ENCODE peak calls at places on chromosome 13, in eight cellular contexts. M, H, W, Y, E, N, G and F are unnamed samples.
A peak's percentile ranks its signal among the peaks of the same experiment; 100 is the strongest.

GRCh38 chr13:61095885-61096284 is 319.8 kb downstream of the PCDH20 start:
- DNase-seq in M (no peak), H (no peak), W (no peak), Y (no peak), E (no peak), N (no peak), G (no peak), F (no peak)

GRCh38 chr13:45331981-45332830 is 8.8 kb downstream of the TPT1 start:
- DNase-seq in M (no peak), H (peak; percentile 72), W (no peak), Y (no peak), E (no peak), N (peak; percentile 78), G (no peak), F (no peak)

GRCh38 chr13:100470841-100471505 is 117.6 kb downstream of the GGACT start:
- DNase-seq in M (no peak), H (no peak), W (no peak), Y (no peak), E (no peak), N (no peak), G (no peak), F (no peak)

GRCh38 chr13:90696254-90696653 is 651.2 kb upstream of the MIR17HG start:
- DNase-seq in M (no peak), H (no peak), W (no peak), Y (no peak), E (no peak), N (no peak), G (no peak), F (no peak)

GRCh38 chr13:100825551-100825950 is 151.0 kb upstream of the TMTC4 start:
- DNase-seq in M (no peak), H (no peak), W (no peak), Y (no peak), E (no peak), N (no peak), G (no peak), F (no peak)

GRCh38 chr13:44004881-44005280 is 125.2 kb downstream of the LACC1 start:
- DNase-seq in M (no peak), H (peak; percentile 28), W (no peak), Y (no peak), E (no peak), N (no peak), G (no peak), F (no peak)

GRCh38 chr13:114131581-114132418 is 623 bp downstream of the RASA3 start:
- DNase-seq in M (no peak), H (no peak), W (peak; percentile 82), Y (no peak), E (peak; percentile 47), N (no peak), G (no peak), F (no peak)

GRCh38 chr13:83449666-83450395 is 432.4 kb downstream of the SLITRK1 start:
- DNase-seq in M (no peak), H (peak; percentile 65), W (no peak), Y (no peak), E (no peak), N (no peak), G (no peak), F (no peak)

GRCh38 chr13:52665325-52665724 is 12.7 kb downstream of the SUGT1 start:
- DNase-seq in M (no peak), H (no peak), W (no peak), Y (no peak), E (no peak), N (no peak), G (no peak), F (no peak)

GRCh38 chr13:67139551-67139950 is 90.6 kb downstream of the PCDH9 start:
- DNase-seq in M (no peak), H (no peak), W (no peak), Y (no peak), E (no peak), N (no peak), G (no peak), F (no peak)